ENCODE peak calls at places on chromosomes 7 and 10, in ten cellular contexts. R, L, S, D, Y, C, N, Z, P and W are unnamed samples.

GRCh38 chr7:77386165-77386824 is 29.9 kb downstream of the GSAP start:
- DNase-seq in R (no peak), L (no peak), S (no peak), D (no peak), Y (no peak), C (no peak), N (no peak), Z (no peak), P (no peak), W (no peak)

GRCh38 chr7:152462995-152463713 is 27.4 kb upstream of the KMT2C start:
- DNase-seq in R (peak; percentile 67), L (peak; percentile 18), S (no peak), D (no peak), Y (peak; percentile 45), C (no peak), N (no peak), Z (no peak), P (peak; percentile 72), W (no peak)

GRCh38 chr10:4359003-4359402 is 467.0 kb upstream of the AKR1E2 start:
- DNase-seq in R (no peak), L (peak; percentile 88), S (no peak), D (no peak), Y (no peak), C (no peak), N (no peak), Z (no peak), P (peak; percentile 75), W (no peak)

GRCh38 chr7:53428045-53428444 is 392.6 kb downstream of the POM121L12 start:
- DNase-seq in R (no peak), L (no peak), S (no peak), D (no peak), Y (no peak), C (no peak), N (no peak), Z (no peak), P (no peak), W (no peak)

GRCh38 chr7:46071601-46072000 is 150.5 kb upstream of the IGFBP3 start:
- DNase-seq in R (no peak), L (peak; percentile 2), S (no peak), D (no peak), Y (no peak), C (no peak), N (no peak), Z (no peak), P (peak; percentile 29), W (no peak)

GRCh38 chr7:4787541-4787940 is 12.1 kb downstream of the AP5Z1 start:
- DNase-seq in R (no peak), L (no peak), S (no peak), D (no peak), Y (no peak), C (no peak), N (no peak), Z (no peak), P (no peak), W (no peak)

GRCh38 chr7:155515318-155515717 is 31.0 kb downstream of the CNPY1 start:
- DNase-seq in R (no peak), L (no peak), S (no peak), D (no peak), Y (no peak), C (no peak), N (no peak), Z (no peak), P (no peak), W (no peak)

GRCh38 chr10:49552277-49552676 is 13.4 kb upstream of the ERCC6 start:
- DNase-seq in R (no peak), L (peak; percentile 95), S (no peak), D (no peak), Y (no peak), C (no peak), N (no peak), Z (no peak), P (peak; percentile 80), W (no peak)

GRCh38 chr10:97333601-97334369 is 744 bp downstream of the FRAT2 start:
- DNase-seq in R (no peak), L (no peak), S (no peak), D (peak; percentile 68), Y (peak; percentile 55), C (peak; percentile 54), N (peak; percentile 79), Z (peak; percentile 91), P (peak; percentile 54), W (no peak)